ENCODE peak calls at places on chromosomes 16 and 17, in five cellular contexts. K, H, A, Z and C are unnamed samples.

GRCh38 chr17:27049104-27049784 is 244.7 kb upstream of the WSB1 start:
- DNase-seq in H (no peak), K (no peak), Z (no peak), A (no peak), C (no peak)

GRCh38 chr17:43578699-43579569 is 32.8 kb upstream of the ETV4 start:
- DNase-seq in H (peak), A (peak), K (peak), Z (no peak), C (peak)

GRCh38 chr16:65817066-65817465 is 549.4 kb upstream of the CDH5 start:
- DNase-seq in A (no peak), K (no peak), Z (no peak), H (peak), C (no peak)

GRCh38 chr16:20734782-20735181 is 6.8 kb downstream of the THUMPD1 start:
- DNase-seq in H (no peak), A (no peak), K (no peak), Z (no peak), C (no peak)

GRCh38 chr16:52725043-52725442 is 178.1 kb upstream of the TOX3 start:
- DNase-seq in H (no peak), A (no peak), K (no peak), Z (no peak), C (no peak)

GRCh38 chr16:83439412-83439811 is 368.4 kb upstream of the HSBP1 start:
- DNase-seq in H (no peak), Z (no peak), A (no peak), K (no peak), C (no peak)

GRCh38 chr16:24906199-24906808 is 60.5 kb downstream of the SLC5A11 start:
- DNase-seq in K (no peak), A (no peak), H (no peak), Z (no peak), C (no peak)

GRCh38 chr17:47810200-47810821 is 11.3 kb downstream of the OSBPL7 start:
- DNase-seq in K (no peak), H (peak), Z (no peak), A (no peak), C (no peak)

GRCh38 chr17:68197091-68197996 is 50.5 kb upstream of the AMZ2 start:
- DNase-seq in A (peak), H (peak), Z (no peak), K (peak), C (peak)

GRCh38 chr17:39671651-39672521 is 3.6 kb downstream of the PNMT start:
- DNase-seq in K (no peak), Z (peak), H (peak), A (no peak), C (no peak)

GRCh38 chr16:27110524-27110896 is 43.8 kb downstream of the C16orf82 start:
- DNase-seq in Z (no peak), A (no peak), H (no peak), K (no peak), C (no peak)

GRCh38 chr17:68498479-68499326 is 13.5 kb upstream of the PRKAR1A start:
- DNase-seq in Z (no peak), A (no peak), H (no peak), K (no peak), C (no peak)

GRCh38 chr17:62782730-62783260 is 25.3 kb downstream of the MARCHF10 start:
- DNase-seq in A (no peak), K (no peak), H (no peak), Z (no peak), C (no peak)

GRCh38 chr16:641326-642188 is at the start of gene MCRIP2:
- DNase-seq in K (peak), Z (peak), A (peak), H (peak), C (peak)

GRCh38 chr17:64718058-64718457 is 56.0 kb upstream of the SMURF2 start:
- DNase-seq in A (peak), Z (no peak), H (no peak), K (no peak), C (no peak)

GRCh38 chr16:68590201-68590994 is 51.3 kb downstream of the ZFP90 start:
- DNase-seq in K (peak), H (peak), A (peak), Z (peak), C (peak)

GRCh38 chr16:80158766-80159165 is 382.0 kb upstream of the DYNLRB2 start:
- DNase-seq in A (no peak), H (no peak), Z (no peak), K (no peak), C (no peak)

GRCh38 chr16:62079236-62079635 is 43.0 kb upstream of the CDH8 start:
- DNase-seq in H (no peak), A (no peak), K (no peak), Z (no peak), C (no peak)

GRCh38 chr17:4364622-4365041 is 1.8 kb downstream of the UBE2G1 start:
- DNase-seq in H (no peak), K (no peak), Z (no peak), A (no peak), C (no peak)

GRCh38 chr17:76909971-76910760 is 42.0 kb downstream of the MGAT5B start:
- DNase-seq in K (no peak), Z (peak), H (peak), A (no peak), C (peak)

GRCh38 chr16:76947694-76948093 is 243.3 kb upstream of the MON1B start:
- DNase-seq in K (no peak), A (no peak), H (no peak), Z (no peak), C (no peak)

GRCh38 chr17:82592289-82592683 is 56.0 kb downstream of the WDR45B start:
- DNase-seq in K (no peak), A (no peak), Z (no peak), H (no peak), C (no peak)

GRCh38 chr16:79209308-79209707 is 391.2 kb downstream of the MAF start:
- DNase-seq in Z (no peak), K (no peak), A (no peak), H (no peak), C (no peak)

GRCh38 chr16:10123141-10123540 is 59.1 kb downstream of the GRIN2A start:
- DNase-seq in Z (no peak), H (no peak), K (no peak), A (no peak), C (no peak)

GRCh38 chr16:66899310-66899944 is 19.1 kb downstream of the PDP2 start:
- DNase-seq in A (no peak), K (no peak), Z (no peak), H (no peak), C (no peak)

GRCh38 chr17:58338907-58339774 is 10.5 kb upstream of the TSPOAP1 start:
- DNase-seq in A (no peak), Z (no peak), K (no peak), H (peak), C (no peak)

GRCh38 chr17:30021708-30022317 is 80.4 kb downstream of the EFCAB5 start:
- DNase-seq in Z (peak), A (peak), H (no peak), K (peak), C (peak)

GRCh38 chr17:45227101-45227591 is 5.5 kb downstream of the FMNL1 start:
- DNase-seq in Z (no peak), H (no peak), A (no peak), K (no peak), C (no peak)

GRCh38 chr17:76534831-76535732 is 2.4 kb downstream of the CYGB start:
- DNase-seq in K (no peak), A (no peak), H (no peak), Z (no peak), C (no peak)

GRCh38 chr17:705863-706262 is 8.8 kb downstream of the VPS53 start:
- DNase-seq in Z (no peak), H (no peak), K (no peak), A (no peak), C (no peak)

GRCh38 chr16:70257391-70257790 is 5.7 kb upstream of the EXOSC6 start:
- DNase-seq in H (peak), A (no peak), K (no peak), Z (no peak), C (no peak)

GRCh38 chr17:42188749-42189650 is 3.7 kb upstream of the HCRT start:
- DNase-seq in H (no peak), K (no peak), A (no peak), Z (no peak), C (no peak)

GRCh38 chr16:13312063-13312462 is 410.7 kb downstream of the SHISA9 start:
- DNase-seq in A (no peak), Z (no peak), H (no peak), K (no peak), C (no peak)

GRCh38 chr17:60743812-60744211 is 66.2 kb downstream of the BCAS3 start:
- DNase-seq in H (no peak), Z (no peak), A (no peak), K (no peak), C (no peak)